ENCODE peak calls at places on chromosomes 11 and 22, in four cellular contexts. K is T-helper 2 cell, P is HCEC 1CT, Y is AG20443. T is an unnamed sample.

GRCh38 chr11:23123766-23124165 is 263.5 kb upstream of the CCDC179 start:
- DNase-seq in K (no peak), P (peak), Y (no peak), T (no peak)

GRCh38 chr11:7639643-7640025 is 33.7 kb downstream of the CYB5R2 start:
- DNase-seq in K (no peak), P (no peak), Y (no peak), T (no peak)

GRCh38 chr11:115627666-115628460 is 123.6 kb upstream of the CADM1 start:
- DNase-seq in K (no peak), P (no peak), Y (no peak), T (no peak)

GRCh38 chr11:44434191-44434590 is 124.3 kb upstream of the ALX4 start:
- DNase-seq in K (no peak), P (no peak), Y (no peak), T (no peak)

GRCh38 chr11:120280566-120281160 is 40.7 kb downstream of the POU2F3 start:
- DNase-seq in K (no peak), P (no peak), Y (no peak), T (no peak)

GRCh38 chr22:47276219-47276843 is 513.9 kb downstream of the TBC1D22A start:
- DNase-seq in K (no peak), P (no peak), Y (no peak), T (no peak)

GRCh38 chr11:44828296-44828695 is 101.5 kb downstream of the TSPAN18 start:
- DNase-seq in K (no peak), P (no peak), Y (no peak), T (no peak)

GRCh38 chr22:27097933-27098332 is 440.5 kb downstream of the MIAT start:
- DNase-seq in K (no peak), P (no peak), Y (peak), T (no peak)

GRCh38 chr11:102306817-102307814 is 10.2 kb upstream of the BIRC3 start:
- DNase-seq in K (peak), P (no peak), Y (no peak), T (no peak)

GRCh38 chr11:95803973-95804372 is 13.7 kb downstream of the CEP57 start:
- DNase-seq in K (no peak), P (no peak), Y (no peak), T (no peak)

GRCh38 chr11:99841885-99842284 is 821.1 kb downstream of the CNTN5 start:
- DNase-seq in K (no peak), P (no peak), Y (no peak), T (no peak)

GRCh38 chr11:97764605-97765004 is 1256.1 kb upstream of the CNTN5 start:
- DNase-seq in K (no peak), P (no peak), Y (no peak), T (no peak)

GRCh38 chr11:11977206-11977938 is 31.1 kb downstream of the DKK3 start:
- DNase-seq in K (no peak), P (peak), Y (peak), T (peak)

GRCh38 chr11:113877673-113878060 is 2.3 kb upstream of the USP28 start:
- DNase-seq in K (no peak), P (no peak), Y (no peak), T (no peak)

GRCh38 chr22:29992341-29993275 is 87.7 kb upstream of the HORMAD2 start:
- DNase-seq in K (no peak), P (no peak), Y (no peak), T (no peak)

GRCh38 chr11:67418476-67419281 is 3.2 kb downstream of the CARNS1 start:
- DNase-seq in K (peak), P (no peak), Y (no peak), T (no peak)

GRCh38 chr11:84437129-84438123 is 1151.3 kb upstream of the CCDC90B start:
- DNase-seq in K (no peak), P (no peak), Y (peak), T (no peak)

GRCh38 chr11:125262825-125263218 is 98.3 kb downstream of the PKNOX2 start:
- DNase-seq in K (no peak), P (peak), Y (peak), T (no peak)

GRCh38 chr11:9015677-9016076 is 11.9 kb upstream of the NRIP3 start:
- DNase-seq in K (peak), P (peak), Y (peak), T (peak)

GRCh38 chr22:44408227-44409192 is 89.5 kb downstream of the RTL6 start:
- DNase-seq in K (no peak), P (no peak), Y (no peak), T (no peak)

GRCh38 chr22:44723801-44724200 is 21.8 kb downstream of the PRR5 start:
- DNase-seq in K (no peak), P (no peak), Y (peak), T (no peak)

GRCh38 chr11:494761-495536 is 12.1 kb downstream of the RNH1 start:
- DNase-seq in K (no peak), P (no peak), Y (peak), T (no peak)

GRCh38 chr11:72223615-72224586 is 666 bp upstream of the INPPL1 start:
- DNase-seq in K (peak), P (peak), Y (peak), T (no peak)

GRCh38 chr22:38028344-38029130 is 28.7 kb upstream of the PICK1 start:
- DNase-seq in K (no peak), P (no peak), Y (no peak), T (no peak)

GRCh38 chr11:74820763-74821162 is 72.1 kb downstream of the RNF169 start:
- DNase-seq in K (no peak), P (peak), Y (peak), T (peak)

GRCh38 chr11:66904561-66904960 is 47.7 kb downstream of the LRFN4 start:
- DNase-seq in K (no peak), P (no peak), Y (no peak), T (no peak)

GRCh38 chr11:61027141-61027840 is 55.8 kb downstream of the CD6 start:
- DNase-seq in K (no peak), P (no peak), Y (no peak), T (no peak)

GRCh38 chr22:33405194-33405593 is 347.0 kb upstream of the SYN3 start:
- DNase-seq in K (no peak), P (no peak), Y (no peak), T (peak)

GRCh38 chr11:6319001-6319878 is 1.1 kb downstream of the CAVIN3 start:
- DNase-seq in K (no peak), P (peak), Y (peak), T (no peak)

GRCh38 chr22:38489561-38490133 is 16.5 kb downstream of the DDX17 start:
- DNase-seq in K (no peak), P (no peak), Y (no peak), T (no peak)

GRCh38 chr11:69876013-69876412 is 56.8 kb upstream of the FGF3 start:
- DNase-seq in K (no peak), P (no peak), Y (no peak), T (no peak)

GRCh38 chr11:72808415-72808814 is 5.8 kb upstream of the ATG16L2 start:
- DNase-seq in K (no peak), P (no peak), Y (no peak), T (no peak)

GRCh38 chr11:82889133-82890001 is 10.9 kb downstream of the PRCP start:
- DNase-seq in K (no peak), P (no peak), Y (no peak), T (no peak)

GRCh38 chr22:21033895-21034294 is 1.5 kb upstream of the SLC7A4 start:
- DNase-seq in K (no peak), P (no peak), Y (no peak), T (no peak)

T was measured in kidney epithelial cell.